ENCODE peak calls at places on chromosomes 3 and 15, in four cellular contexts. One of them, this sample, is unnamed.

GRCh38 chr15:91887321-91887720 is 33.8 kb downstream of the SLCO3A1 start:
- DNase-seq in HCT116: no peak
- DNase-seq in K562: no peak
- DNase-seq in HepG2: no peak
- DNase-seq in this sample: no peak

GRCh38 chr15:59545573-59545972 is 66.0 kb upstream of the GCNT3 start:
- DNase-seq in K562: no peak
- DNase-seq in HepG2: peak
- DNase-seq in HCT116: no peak
- DNase-seq in this sample: no peak

GRCh38 chr15:77747175-77748077 is 114.7 kb upstream of the LINGO1 start:
- DNase-seq in K562: peak
- DNase-seq in HepG2: no peak
- DNase-seq in HCT116: no peak
- DNase-seq in this sample: no peak

GRCh38 chr3:114623420-114624046 is 329.7 kb downstream of the TIGIT start:
- DNase-seq in HepG2: peak
- DNase-seq in HCT116: no peak
- DNase-seq in K562: no peak
- DNase-seq in this sample: no peak

GRCh38 chr15:41022487-41023090 is 69.3 kb downstream of the CHAC1 start:
- DNase-seq in K562: peak
- DNase-seq in HCT116: peak
- DNase-seq in HepG2: peak
- DNase-seq in this sample: peak

GRCh38 chr3:116863842-116864626 is 154.5 kb downstream of the TUSC7 start:
- DNase-seq in HCT116: no peak
- DNase-seq in HepG2: peak
- DNase-seq in K562: no peak
- DNase-seq in this sample: peak

GRCh38 chr3:123143669-123144411 is 57.9 kb upstream of the SEC22A start:
- DNase-seq in K562: no peak
- DNase-seq in HCT116: no peak
- DNase-seq in HepG2: peak
- DNase-seq in this sample: no peak

GRCh38 chr3:111859061-111859973 is at the start of gene PHLDB2:
- DNase-seq in HepG2: peak
- DNase-seq in HCT116: no peak
- DNase-seq in K562: no peak
- DNase-seq in this sample: no peak

GRCh38 chr3:177440456-177441105 is 243.3 kb upstream of the TBL1XR1 start:
- DNase-seq in HCT116: no peak
- DNase-seq in HepG2: no peak
- DNase-seq in K562: no peak
- DNase-seq in this sample: no peak

GRCh38 chr15:86663304-86663703 is 583.6 kb downstream of the AGBL1 start:
- DNase-seq in K562: no peak
- DNase-seq in HepG2: no peak
- DNase-seq in HCT116: no peak
- DNase-seq in this sample: no peak

GRCh38 chr3:13879946-13880810 is at the start of gene WNT7A:
- DNase-seq in HCT116: no peak
- DNase-seq in HepG2: no peak
- DNase-seq in K562: peak
- DNase-seq in this sample: no peak

GRCh38 chr3:37668831-37669610 is 192.7 kb upstream of the CTDSPL start:
- DNase-seq in K562: no peak
- DNase-seq in HepG2: no peak
- DNase-seq in HCT116: no peak
- DNase-seq in this sample: no peak

GRCh38 chr3:53158700-53159414 is 2.2 kb upstream of the PRKCD start:
- DNase-seq in HepG2: no peak
- DNase-seq in HCT116: no peak
- DNase-seq in K562: no peak
- DNase-seq in this sample: no peak

GRCh38 chr15:81032818-81033217 is 32.1 kb downstream of the TLNRD1 start:
- DNase-seq in HepG2: no peak
- DNase-seq in HCT116: no peak
- DNase-seq in K562: no peak
- DNase-seq in this sample: no peak

GRCh38 chr3:128502-128901 is 68.1 kb upstream of the CHL1 start:
- DNase-seq in K562: no peak
- DNase-seq in HepG2: no peak
- DNase-seq in HCT116: no peak
- DNase-seq in this sample: no peak

DNA sequence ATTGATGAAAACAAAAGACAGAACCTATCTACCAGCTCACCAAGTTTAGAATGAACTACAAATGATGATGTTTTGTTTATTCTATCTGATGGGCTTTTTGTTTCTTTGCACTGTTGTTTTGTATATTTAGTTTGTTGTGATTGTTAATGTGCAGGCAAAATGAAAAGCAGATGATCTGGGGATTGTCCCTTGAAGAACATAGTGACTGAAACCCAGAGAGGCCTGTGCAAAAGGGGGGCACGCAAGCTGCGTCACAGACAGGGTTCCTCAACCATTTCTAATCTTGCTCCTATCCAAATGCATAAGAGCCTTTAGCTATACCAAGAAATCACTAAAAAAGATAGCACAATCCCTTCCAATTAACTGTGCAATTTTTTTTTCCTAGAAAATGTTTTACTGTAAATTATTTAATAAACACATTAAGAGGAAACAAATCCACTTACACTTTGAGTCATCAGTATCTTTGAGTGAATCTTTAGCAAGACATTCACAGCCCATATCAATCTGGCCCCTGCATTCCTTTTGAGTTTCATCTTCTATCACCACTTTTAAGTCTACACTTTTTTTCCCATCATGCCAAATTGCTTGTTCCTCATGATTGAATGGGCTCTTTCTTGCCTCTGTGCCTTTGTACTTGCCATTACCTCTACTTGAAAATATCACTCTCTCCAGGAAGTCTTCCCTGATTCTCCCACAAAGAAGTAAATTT is 220.3 kb downstream of the ATP8B4 start:
- DNase-seq in HepG2: no peak
- DNase-seq in K562: no peak
- DNase-seq in HCT116: no peak
- DNase-seq in this sample: no peak
- TF ChIP-seq TCF7L2 in HepG2: no peak
- TF ChIP-seq TCF7L2 in K562: no peak
- TF ChIP-seq TCF7L2 in HCT116: no peak
- TF ChIP-seq TCF7L2 in this sample: no peak

GRCh38 chr3:154126651-154127050 is 5.5 kb downstream of the ARHGEF26 start:
- DNase-seq in HCT116: no peak
- DNase-seq in K562: no peak
- DNase-seq in HepG2: no peak
- DNase-seq in this sample: no peak

GRCh38 chr3:154121236-154122095 is at the start of gene ARHGEF26:
- DNase-seq in HCT116: peak
- DNase-seq in K562: peak
- DNase-seq in HepG2: peak
- DNase-seq in this sample: no peak

GRCh38 chr3:154122096-154122911 is 1.1 kb downstream of the ARHGEF26 start:
- DNase-seq in K562: no peak
- DNase-seq in HepG2: no peak
- DNase-seq in HCT116: no peak
- DNase-seq in this sample: no peak

GRCh38 chr3:154122912-154123559 is 1.8 kb downstream of the ARHGEF26 start:
- DNase-seq in HCT116: no peak
- DNase-seq in HepG2: peak
- DNase-seq in K562: no peak
- DNase-seq in this sample: no peak

GRCh38 chr3:154125378-154126030 is 4.3 kb downstream of the ARHGEF26 start:
- DNase-seq in HCT116: no peak
- DNase-seq in K562: no peak
- DNase-seq in HepG2: peak
- DNase-seq in this sample: no peak
- H3K4me3 ChIP-seq in HCT116: no peak
- H3K4me3 ChIP-seq in K562: no peak
- H3K4me3 ChIP-seq in HepG2: no peak
- H3K4me3 ChIP-seq in this sample: no peak

DNA sequence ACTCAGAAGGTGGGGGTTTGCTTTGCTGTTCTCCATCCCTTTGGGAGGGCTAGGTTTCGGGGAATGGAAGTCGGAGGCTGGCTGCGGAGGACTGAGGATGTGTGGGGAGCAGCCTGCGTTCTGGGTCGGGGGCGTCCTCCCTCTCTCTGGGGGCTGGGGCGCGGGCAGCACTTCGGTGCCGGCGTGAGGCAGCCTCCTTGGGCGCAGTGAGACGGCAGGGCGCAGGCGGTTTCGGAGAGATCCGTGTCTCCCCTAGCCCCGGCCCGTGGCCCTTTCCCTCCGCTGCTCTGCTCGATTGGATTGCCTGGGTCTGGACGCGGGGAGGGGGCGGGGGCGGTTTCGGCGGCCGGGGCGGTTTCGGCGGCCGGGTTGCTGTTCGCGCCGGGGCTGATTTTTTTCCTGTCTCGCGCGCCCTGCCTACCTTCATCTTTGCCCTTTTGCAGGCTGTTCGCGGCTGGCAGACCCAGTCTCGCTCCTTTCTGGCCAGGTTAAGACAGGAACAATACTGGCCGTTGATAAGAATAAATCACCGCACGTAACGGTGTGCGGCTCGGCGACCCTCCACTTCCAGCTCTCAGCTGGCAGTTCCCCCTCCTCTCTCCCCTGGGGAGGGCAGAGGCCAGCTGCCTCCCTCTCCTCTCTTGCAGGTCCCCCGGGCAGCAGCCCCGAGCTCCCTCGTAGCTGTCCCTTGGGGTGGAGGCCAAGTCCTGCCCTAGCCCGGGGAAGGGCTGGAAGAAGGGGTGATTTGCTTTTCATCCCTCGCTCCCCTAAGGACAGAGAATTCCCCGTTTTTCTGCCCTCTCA is 1.6 kb downstream of the PTPRG start:
- DNase-seq in K562: no peak
- DNase-seq in HepG2: peak
- DNase-seq in HCT116: no peak
- DNase-seq in this sample: no peak
- TF ChIP-seq REST in K562: no peak
- TF ChIP-seq REST in HepG2: no peak
- TF ChIP-seq REST in HCT116: no peak
- TF ChIP-seq REST in this sample: no peak

GRCh38 chr3:139653582-139653981 is 24.2 kb downstream of the NMNAT3 start:
- DNase-seq in HepG2: peak
- DNase-seq in K562: no peak
- DNase-seq in HCT116: no peak
- DNase-seq in this sample: no peak
- TF ChIP-seq TCF7L2 in HepG2: no peak
- TF ChIP-seq TCF7L2 in K562: no peak
- TF ChIP-seq TCF7L2 in HCT116: no peak
- TF ChIP-seq TCF7L2 in this sample: no peak

This sample was measured in Panc1.